ENCODE peak calls at places on chromosomes 16 and 17, in four cellular contexts. U is A172, I is NCI-H2107, R is HS-5. L is an unnamed sample.

GRCh38 chr17:70687421-70687820 is 518.1 kb downstream of the KCNJ2 start:
- DNase-seq in I (no peak), R (no peak), U (no peak), L (no peak)

GRCh38 chr17:5783269-5783668 is 199.0 kb upstream of the NLRP1 start:
- DNase-seq in R (no peak), U (no peak), I (no peak), L (no peak)

GRCh38 chr17:66661411-66661843 is 173.5 kb upstream of the CACNG5 start:
- DNase-seq in R (no peak), U (peak), I (peak), L (peak)

GRCh38 chr17:2086306-2086705 is 31.4 kb downstream of the HIC1 start:
- DNase-seq in U (no peak), I (no peak), R (no peak), L (no peak)

GRCh38 chr16:81483064-81483969 is 38.7 kb downstream of the CMIP start:
- DNase-seq in U (no peak), I (no peak), R (no peak), L (peak)

GRCh38 chr17:59746849-59747445 is 39.5 kb downstream of the VMP1 start:
- DNase-seq in I (no peak), U (peak), R (no peak), L (peak)

GRCh38 chr16:19898924-19899604 is 14.4 kb upstream of the GPRC5B start:
- DNase-seq in I (peak), R (no peak), U (peak), L (peak)

GRCh38 chr17:74780443-74781238 is 4.5 kb upstream of the NAT9 start:
- DNase-seq in R (no peak), I (no peak), U (peak), L (peak)

GRCh38 chr17:59381716-59382570 is 50.5 kb downstream of the YPEL2 start:
- DNase-seq in R (no peak), U (no peak), I (no peak), L (no peak)

GRCh38 chr17:73952498-73953205 is 250.8 kb upstream of the RPL38 start:
- DNase-seq in R (no peak), U (no peak), I (no peak), L (no peak)

GRCh38 chr16:87056083-87056482 is 261.1 kb downstream of the C16orf95 start:
- DNase-seq in R (no peak), U (peak), I (no peak), L (peak)

GRCh38 chr16:2532494-2533141 is 1.4 kb upstream of the CEMP1 start:
- DNase-seq in R (no peak), I (no peak), U (no peak), L (peak)

GRCh38 chr16:88516666-88517065 is 53.5 kb upstream of the ZC3H18 start:
- DNase-seq in U (no peak), I (no peak), R (no peak), L (no peak)

GRCh38 chr17:20156196-20157077 is 147.3 kb downstream of the SPECC1 start:
- DNase-seq in R (peak), U (peak), I (no peak), L (peak)

GRCh38 chr17:14341866-14342265 is 41.0 kb downstream of the HS3ST3B1 start:
- DNase-seq in R (no peak), U (no peak), I (no peak), L (no peak)

GRCh38 chr17:19386974-19387920 is at the start of gene MFAP4:
- DNase-seq in I (no peak), R (no peak), U (no peak), L (peak)

GRCh38 chr17:67022451-67022810 is 21.9 kb upstream of the CACNG1 start:
- DNase-seq in U (no peak), I (no peak), R (no peak), L (no peak)

GRCh38 chr17:40109471-40109824 is 9.1 kb upstream of the NR1D1 start:
- DNase-seq in R (no peak), U (no peak), I (no peak), L (no peak)

GRCh38 chr17:55654821-55655220 is 67.8 kb downstream of the TMEM100 start:
- DNase-seq in U (no peak), R (no peak), I (no peak), L (no peak)

GRCh38 chr17:34782271-34782670 is 179.0 kb downstream of the CCT6B start:
- DNase-seq in U (no peak), R (no peak), I (no peak), L (peak)

GRCh38 chr17:11900103-11900502 is 97.2 kb downstream of the ZNF18 start:
- DNase-seq in U (no peak), I (no peak), R (no peak), L (no peak)

GRCh38 chr17:49910094-49910857 is 58.7 kb upstream of the DLX4 start:
- DNase-seq in I (no peak), R (no peak), U (peak), L (peak)

GRCh38 chr16:31476305-31477219 is 4.6 kb downstream of the TGFB1I1 start:
- DNase-seq in I (no peak), U (no peak), R (no peak), L (no peak)

GRCh38 chr17:65541453-65541852 is 20.0 kb downstream of the AXIN2 start:
- DNase-seq in R (no peak), I (no peak), U (no peak), L (no peak)

GRCh38 chr17:74851612-74852236 is 8.0 kb downstream of the GRIN2C start:
- DNase-seq in I (no peak), U (no peak), R (no peak), L (no peak)

GRCh38 chr17:78557598-78558039 is 19.6 kb downstream of the DNAH17 start:
- DNase-seq in U (peak), I (no peak), R (peak), L (peak)

GRCh38 chr16:52446076-52446475 is 100.9 kb downstream of the TOX3 start:
- DNase-seq in R (no peak), I (no peak), U (no peak), L (no peak)